ENCODE peak calls at places on chromosomes 4 and X, in five cellular contexts. J is EL; H is uterus; P is ACHN; Y is CD8-positive, alpha-beta memory T cell. F is an unnamed sample.

GRCh38 chr4:125314676-125315570 is at the start of gene FAT4:
- DNase-seq in P (peak), H (peak), Y (peak), J (peak), F (peak)

GRCh38 chr4:27463816-27464215 is 603.2 kb downstream of the STIM2 start:
- DNase-seq in Y (no peak), H (no peak), J (peak), P (peak), F (no peak)

GRCh38 chr4:37737456-37737855 is 51.3 kb upstream of the RELL1 start:
- DNase-seq in H (no peak), P (peak), Y (no peak), J (peak), F (no peak)

GRCh38 chrX:74371399-74371798 is 49.9 kb upstream of the SLC16A2 start:
- DNase-seq in Y (no peak), P (no peak), J (no peak), H (no peak), F (no peak)

GRCh38 chr4:5998333-5998936 is 19.8 kb downstream of the C4orf50 start:
- DNase-seq in Y (peak), H (peak), P (peak), J (peak), F (no peak)

GRCh38 chr4:111770514-111770913 is 374.7 kb upstream of the FAM241A start:
- DNase-seq in H (no peak), J (no peak), Y (no peak), P (no peak), F (no peak)

GRCh38 chr4:85408326-85408725 is 66.6 kb upstream of the ARHGAP24 start:
- DNase-seq in Y (no peak), P (no peak), H (no peak), J (no peak), F (no peak)

GRCh38 chr4:7398104-7398423 is 36.7 kb downstream of the PSAPL1 start:
- DNase-seq in H (no peak), J (peak), P (peak), Y (no peak), F (no peak)

GRCh38 chr4:185589067-185589844 is 53.9 kb upstream of the PDLIM3 start:
- DNase-seq in P (no peak), J (no peak), H (peak), Y (no peak), F (no peak)

GRCh38 chr4:82126641-82127040 is 247.2 kb downstream of the HNRNPD start:
- DNase-seq in J (no peak), Y (no peak), H (no peak), P (no peak), F (no peak)

F was measured in gastrocnemius medialis.